ENCODE peak calls at places on chromosome 16, in ten cellular contexts. One of them, this sample, is unnamed.

GRCh38 chr16:19071811-19072777 is 4.7 kb downstream of the COQ7 start:
- DNase-seq in fibroblast of mammary gland: peak
- DNase-seq in SHP77: peak
- DNase-seq in mucosa of descending colon: peak
- DNase-seq in Daoy: peak
- DNase-seq in GM12892: no peak
- DNase-seq in ascending aorta: no peak
- DNase-seq in stimulated activated CD4-positive, alpha-beta T cell treated with anti-CD3 and anti-CD28 coated beads, Interleukin-1b, Interleukin-23, amount 100 ng/mL, for 1 hour: peak
- DNase-seq in stimulated activated naive CD4-positive, alpha-beta T cell treated with Interleukin-2 at 50 U/mL for 16 hours: peak
- DNase-seq in activated CD8-positive, alpha-beta memory T cell treated with anti-CD3 and anti-CD28 coated beads for 1 hour: peak
- DNase-seq in this sample: peak

GRCh38 chr16:30997887-30998711 is 12.3 kb downstream of the STX1B start:
- DNase-seq in GM12892: no peak
- DNase-seq in SHP77: no peak
- DNase-seq in fibroblast of mammary gland: peak
- DNase-seq in stimulated activated CD4-positive, alpha-beta T cell treated with anti-CD3 and anti-CD28 coated beads, Interleukin-1b, Interleukin-23, amount 100 ng/mL, for 1 hour: no peak
- DNase-seq in activated CD8-positive, alpha-beta memory T cell treated with anti-CD3 and anti-CD28 coated beads for 1 hour: no peak
- DNase-seq in ascending aorta: no peak
- DNase-seq in Daoy: peak
- DNase-seq in mucosa of descending colon: no peak
- DNase-seq in stimulated activated naive CD4-positive, alpha-beta T cell treated with Interleukin-2 at 50 U/mL for 16 hours: no peak
- DNase-seq in this sample: peak

GRCh38 chr16:12452549-12452948 is 351.1 kb downstream of the CPPED1 start:
- DNase-seq in SHP77: no peak
- DNase-seq in mucosa of descending colon: no peak
- DNase-seq in ascending aorta: no peak
- DNase-seq in stimulated activated CD4-positive, alpha-beta T cell treated with anti-CD3 and anti-CD28 coated beads, Interleukin-1b, Interleukin-23, amount 100 ng/mL, for 1 hour: no peak
- DNase-seq in GM12892: no peak
- DNase-seq in activated CD8-positive, alpha-beta memory T cell treated with anti-CD3 and anti-CD28 coated beads for 1 hour: no peak
- DNase-seq in fibroblast of mammary gland: no peak
- DNase-seq in stimulated activated naive CD4-positive, alpha-beta T cell treated with Interleukin-2 at 50 U/mL for 16 hours: no peak
- DNase-seq in Daoy: no peak
- DNase-seq in this sample: no peak

GRCh38 chr16:3595110-3595486 is 16.3 kb downstream of the SLX4 start:
- DNase-seq in Daoy: no peak
- DNase-seq in SHP77: no peak
- DNase-seq in stimulated activated naive CD4-positive, alpha-beta T cell treated with Interleukin-2 at 50 U/mL for 16 hours: no peak
- DNase-seq in GM12892: no peak
- DNase-seq in stimulated activated CD4-positive, alpha-beta T cell treated with anti-CD3 and anti-CD28 coated beads, Interleukin-1b, Interleukin-23, amount 100 ng/mL, for 1 hour: no peak
- DNase-seq in ascending aorta: no peak
- DNase-seq in mucosa of descending colon: no peak
- DNase-seq in fibroblast of mammary gland: no peak
- DNase-seq in activated CD8-positive, alpha-beta memory T cell treated with anti-CD3 and anti-CD28 coated beads for 1 hour: no peak
- DNase-seq in this sample: no peak

GRCh38 chr16:3175157-3176153 is 12.5 kb upstream of the OR1F1 start:
- DNase-seq in GM12892: no peak
- DNase-seq in ascending aorta: no peak
- DNase-seq in stimulated activated naive CD4-positive, alpha-beta T cell treated with Interleukin-2 at 50 U/mL for 16 hours: no peak
- DNase-seq in activated CD8-positive, alpha-beta memory T cell treated with anti-CD3 and anti-CD28 coated beads for 1 hour: no peak
- DNase-seq in SHP77: peak
- DNase-seq in Daoy: peak
- DNase-seq in fibroblast of mammary gland: peak
- DNase-seq in mucosa of descending colon: no peak
- DNase-seq in stimulated activated CD4-positive, alpha-beta T cell treated with anti-CD3 and anti-CD28 coated beads, Interleukin-1b, Interleukin-23, amount 100 ng/mL, for 1 hour: no peak
- DNase-seq in this sample: peak

GRCh38 chr16:9136596-9136995 is 45.2 kb downstream of the HAPSTR1 start:
- DNase-seq in fibroblast of mammary gland: no peak
- DNase-seq in mucosa of descending colon: no peak
- DNase-seq in Daoy: no peak
- DNase-seq in GM12892: no peak
- DNase-seq in ascending aorta: no peak
- DNase-seq in activated CD8-positive, alpha-beta memory T cell treated with anti-CD3 and anti-CD28 coated beads for 1 hour: no peak
- DNase-seq in stimulated activated CD4-positive, alpha-beta T cell treated with anti-CD3 and anti-CD28 coated beads, Interleukin-1b, Interleukin-23, amount 100 ng/mL, for 1 hour: no peak
- DNase-seq in SHP77: no peak
- DNase-seq in stimulated activated naive CD4-positive, alpha-beta T cell treated with Interleukin-2 at 50 U/mL for 16 hours: no peak
- DNase-seq in this sample: no peak

GRCh38 chr16:50501986-50502615 is 46.1 kb upstream of the NKD1 start:
- DNase-seq in GM12892: no peak
- DNase-seq in fibroblast of mammary gland: no peak
- DNase-seq in ascending aorta: no peak
- DNase-seq in mucosa of descending colon: no peak
- DNase-seq in stimulated activated CD4-positive, alpha-beta T cell treated with anti-CD3 and anti-CD28 coated beads, Interleukin-1b, Interleukin-23, amount 100 ng/mL, for 1 hour: no peak
- DNase-seq in stimulated activated naive CD4-positive, alpha-beta T cell treated with Interleukin-2 at 50 U/mL for 16 hours: no peak
- DNase-seq in SHP77: no peak
- DNase-seq in Daoy: no peak
- DNase-seq in activated CD8-positive, alpha-beta memory T cell treated with anti-CD3 and anti-CD28 coated beads for 1 hour: no peak
- DNase-seq in this sample: no peak

GRCh38 chr16:84341533-84342295 is 26.6 kb upstream of the ATP2C2 start:
- DNase-seq in GM12892: no peak
- DNase-seq in ascending aorta: no peak
- DNase-seq in stimulated activated naive CD4-positive, alpha-beta T cell treated with Interleukin-2 at 50 U/mL for 16 hours: no peak
- DNase-seq in fibroblast of mammary gland: no peak
- DNase-seq in mucosa of descending colon: peak
- DNase-seq in activated CD8-positive, alpha-beta memory T cell treated with anti-CD3 and anti-CD28 coated beads for 1 hour: no peak
- DNase-seq in Daoy: no peak
- DNase-seq in stimulated activated CD4-positive, alpha-beta T cell treated with anti-CD3 and anti-CD28 coated beads, Interleukin-1b, Interleukin-23, amount 100 ng/mL, for 1 hour: no peak
- DNase-seq in SHP77: no peak
- DNase-seq in this sample: no peak